ENCODE peak calls at places on chromosomes 16 and 17, in five cellular contexts. T is stimulated activated naive CD4-positive, alpha-beta T cell; F is activated T-cell treated with anti-CD3 and anti-CD28 coated beads, Interleukin-2, amount 50 U/mL, for 72 hours; G is central memory CD4-positive, alpha-beta T cell; H is GM12891. O is an unnamed sample.

GRCh38 chr17:18921912-18922451 is 30.0 kb upstream of the SLC5A10 start:
- DNase-seq in T (no peak), F (peak), G (no peak), H (no peak), O (peak)

GRCh38 chr16:89051521-89052166 is 42.0 kb upstream of the ACSF3 start:
- DNase-seq in T (no peak), F (no peak), G (no peak), H (no peak), O (no peak)

GRCh38 chr17:10114931-10115535 is 83.4 kb downstream of the GAS7 start:
- DNase-seq in T (no peak), F (peak), G (peak), H (no peak), O (peak)

GRCh38 chr16:19210175-19210924 is 42.3 kb downstream of the SYT17 start:
- DNase-seq in T (no peak), F (no peak), G (no peak), H (peak), O (peak)

GRCh38 chr17:41665566-41666335 is 22.9 kb upstream of the EIF1 start:
- DNase-seq in T (peak), F (peak), G (peak), H (peak), O (peak)

GRCh38 chr16:80283450-80284392 is 257.1 kb upstream of the DYNLRB2 start:
- DNase-seq in T (no peak), F (no peak), G (no peak), H (no peak), O (no peak)

GRCh38 chr16:66588981-66589713 is 9.9 kb downstream of the CMTM2 start:
- DNase-seq in T (peak), F (peak), G (peak), H (peak), O (peak)

GRCh38 chr17:78933025-78933958 is 8.1 kb upstream of the TIMP2 start:
- DNase-seq in T (no peak), F (peak), G (peak), H (peak), O (peak)

GRCh38 chr17:75476752-75477492 is 20.5 kb downstream of the TMEM94 start:
- DNase-seq in T (no peak), F (no peak), G (no peak), H (no peak), O (no peak)

O was measured in GM13976.